ENCODE peak calls at places on chromosomes 13 and 19, in five cellular contexts. One of them, this sample, is unnamed.

GRCh38 chr19:11451942-11452813 is 16.7 kb downstream of the PRKCSH start:
- DNase-seq in H1: no peak
- DNase-seq in H9: peak; percentile 30
- DNase-seq in trophoblast cell: no peak
- DNase-seq in mesenchymal stem cell: no peak
- DNase-seq in this sample: no peak

GRCh38 chr19:47215581-47215980 is 15.4 kb downstream of the BBC3 start:
- DNase-seq in mesenchymal stem cell: no peak
- DNase-seq in H1: no peak
- DNase-seq in H9: no peak
- DNase-seq in trophoblast cell: no peak
- DNase-seq in this sample: no peak

GRCh38 chr13:31380728-31381127 is 181.0 kb downstream of the B3GLCT start:
- DNase-seq in H1: no peak
- DNase-seq in trophoblast cell: no peak
- DNase-seq in H9: no peak
- DNase-seq in mesenchymal stem cell: no peak
- DNase-seq in this sample: peak; percentile 37

GRCh38 chr13:98846521-98846920 is 94.0 kb upstream of the SLC15A1 start:
- DNase-seq in trophoblast cell: no peak
- DNase-seq in mesenchymal stem cell: no peak
- DNase-seq in H9: no peak
- DNase-seq in H1: no peak
- DNase-seq in this sample: no peak

GRCh38 chr19:47152632-47153031 is 22.0 kb downstream of the SAE1 start:
- DNase-seq in H9: no peak
- DNase-seq in trophoblast cell: peak; percentile 94
- DNase-seq in H1: no peak
- DNase-seq in mesenchymal stem cell: no peak
- DNase-seq in this sample: no peak

GRCh38 chr19:51735759-51736449 is 12.1 kb upstream of the HAS1 start:
- DNase-seq in H1: no peak
- DNase-seq in trophoblast cell: peak; percentile 79
- DNase-seq in H9: no peak
- DNase-seq in mesenchymal stem cell: no peak
- DNase-seq in this sample: no peak

GRCh38 chr19:3783660-3784584 is 2.3 kb downstream of the MATK start:
- DNase-seq in H9: peak; percentile 87
- DNase-seq in trophoblast cell: no peak
- DNase-seq in H1: no peak
- DNase-seq in mesenchymal stem cell: no peak
- DNase-seq in this sample: no peak

GRCh38 chr19:33946535-33947323 is 150.1 kb downstream of the KCTD15 start:
- DNase-seq in H9: no peak
- DNase-seq in trophoblast cell: peak; percentile 0
- DNase-seq in H1: no peak
- DNase-seq in mesenchymal stem cell: no peak
- DNase-seq in this sample: no peak

GRCh38 chr19:17520865-17521264 is 9.4 kb downstream of the PGLS start:
- DNase-seq in trophoblast cell: no peak
- DNase-seq in mesenchymal stem cell: no peak
- DNase-seq in H9: no peak
- DNase-seq in H1: no peak
- DNase-seq in this sample: no peak

GRCh38 chr19:16024266-16025107 is 51.8 kb upstream of the TPM4 start:
- DNase-seq in H9: no peak
- DNase-seq in trophoblast cell: no peak
- DNase-seq in mesenchymal stem cell: no peak
- DNase-seq in H1: no peak
- DNase-seq in this sample: no peak

GRCh38 chr13:111204438-111205177 is 89.5 kb downstream of the ARHGEF7 start:
- DNase-seq in H1: no peak
- DNase-seq in H9: peak; percentile 64
- DNase-seq in mesenchymal stem cell: peak; percentile 81
- DNase-seq in trophoblast cell: peak; percentile 77
- DNase-seq in this sample: no peak

GRCh38 chr13:20360835-20361412 is 128.8 kb upstream of the GJB6 start:
- DNase-seq in H9: no peak
- DNase-seq in trophoblast cell: no peak
- DNase-seq in H1: no peak
- DNase-seq in mesenchymal stem cell: peak; percentile 1
- DNase-seq in this sample: no peak

GRCh38 chr19:12779162-12779993 is 4.0 kb upstream of the HOOK2 start:
- DNase-seq in trophoblast cell: no peak
- DNase-seq in mesenchymal stem cell: peak; percentile 93
- DNase-seq in H9: no peak
- DNase-seq in H1: no peak
- DNase-seq in this sample: no peak

GRCh38 chr13:31012285-31013024 is 80.0 kb downstream of the TEX26 start:
- DNase-seq in mesenchymal stem cell: peak; percentile 46
- DNase-seq in H1: no peak
- DNase-seq in trophoblast cell: peak; percentile 2
- DNase-seq in H9: peak; percentile 37
- DNase-seq in this sample: no peak

GRCh38 chr13:26186995-26187394 is 35.1 kb downstream of the RNF6 start:
- DNase-seq in trophoblast cell: peak; percentile 19
- DNase-seq in mesenchymal stem cell: no peak
- DNase-seq in H9: peak; percentile 39
- DNase-seq in H1: no peak
- DNase-seq in this sample: no peak

GRCh38 chr19:23261496-23262020 is 11.4 kb upstream of the ZNF724 start:
- DNase-seq in H1: no peak
- DNase-seq in trophoblast cell: no peak
- DNase-seq in mesenchymal stem cell: no peak
- DNase-seq in H9: no peak
- DNase-seq in this sample: no peak

GRCh38 chr19:16773259-16773658 is 53.6 kb downstream of the NWD1 start:
- DNase-seq in H9: no peak
- DNase-seq in trophoblast cell: no peak
- DNase-seq in H1: no peak
- DNase-seq in mesenchymal stem cell: no peak
- DNase-seq in this sample: no peak

GRCh38 chr13:23212621-23213020 is 31.8 kb downstream of the SGCG start:
- DNase-seq in H1: no peak
- DNase-seq in H9: no peak
- DNase-seq in mesenchymal stem cell: no peak
- DNase-seq in trophoblast cell: peak; percentile 25
- DNase-seq in this sample: no peak

GRCh38 chr13:107819071-107819470 is 396.3 kb downstream of the LIG4 start:
- DNase-seq in mesenchymal stem cell: no peak
- DNase-seq in H1: no peak
- DNase-seq in trophoblast cell: no peak
- DNase-seq in H9: no peak
- DNase-seq in this sample: no peak

GRCh38 chr13:72726721-72727416 is 560 bp downstream of the MZT1 start:
- DNase-seq in H1: no peak
- DNase-seq in mesenchymal stem cell: peak; percentile 26
- DNase-seq in trophoblast cell: peak; percentile 55
- DNase-seq in H9: peak; percentile 60
- DNase-seq in this sample: peak; percentile 9

GRCh38 chr19:40055832-40056504 is at the start of gene ZNF780B:
- DNase-seq in mesenchymal stem cell: peak; percentile 69
- DNase-seq in trophoblast cell: peak; percentile 48
- DNase-seq in H9: peak; percentile 70
- DNase-seq in H1: peak; percentile 5
- DNase-seq in this sample: peak; percentile 15
- H2BK5ac ChIP-seq in mesenchymal stem cell: no peak within 1 kb of the TSS
- H2BK5ac ChIP-seq in trophoblast cell: no peak within 1 kb of the TSS
- H2BK5ac ChIP-seq in H9: no peak within 1 kb of the TSS
- H2BK5ac ChIP-seq in H1: peak within 1 kb of the TSS; percentile 46
- H2BK5ac ChIP-seq in this sample: peak within 1 kb of the TSS; percentile 30

GRCh38 chr19:7194566-7194965 is 99.6 kb downstream of the INSR start:
- DNase-seq in mesenchymal stem cell: no peak
- DNase-seq in H1: no peak
- DNase-seq in H9: no peak
- DNase-seq in trophoblast cell: no peak
- DNase-seq in this sample: no peak

GRCh38 chr19:7187605-7188339 is 106.4 kb downstream of the INSR start:
- DNase-seq in H1: no peak
- DNase-seq in mesenchymal stem cell: no peak
- DNase-seq in trophoblast cell: no peak
- DNase-seq in H9: no peak
- DNase-seq in this sample: no peak

GRCh38 chr19:7191946-7192691 is 102.1 kb downstream of the INSR start:
- DNase-seq in mesenchymal stem cell: no peak
- DNase-seq in H9: no peak
- DNase-seq in H1: no peak
- DNase-seq in trophoblast cell: no peak
- DNase-seq in this sample: no peak

DNA sequence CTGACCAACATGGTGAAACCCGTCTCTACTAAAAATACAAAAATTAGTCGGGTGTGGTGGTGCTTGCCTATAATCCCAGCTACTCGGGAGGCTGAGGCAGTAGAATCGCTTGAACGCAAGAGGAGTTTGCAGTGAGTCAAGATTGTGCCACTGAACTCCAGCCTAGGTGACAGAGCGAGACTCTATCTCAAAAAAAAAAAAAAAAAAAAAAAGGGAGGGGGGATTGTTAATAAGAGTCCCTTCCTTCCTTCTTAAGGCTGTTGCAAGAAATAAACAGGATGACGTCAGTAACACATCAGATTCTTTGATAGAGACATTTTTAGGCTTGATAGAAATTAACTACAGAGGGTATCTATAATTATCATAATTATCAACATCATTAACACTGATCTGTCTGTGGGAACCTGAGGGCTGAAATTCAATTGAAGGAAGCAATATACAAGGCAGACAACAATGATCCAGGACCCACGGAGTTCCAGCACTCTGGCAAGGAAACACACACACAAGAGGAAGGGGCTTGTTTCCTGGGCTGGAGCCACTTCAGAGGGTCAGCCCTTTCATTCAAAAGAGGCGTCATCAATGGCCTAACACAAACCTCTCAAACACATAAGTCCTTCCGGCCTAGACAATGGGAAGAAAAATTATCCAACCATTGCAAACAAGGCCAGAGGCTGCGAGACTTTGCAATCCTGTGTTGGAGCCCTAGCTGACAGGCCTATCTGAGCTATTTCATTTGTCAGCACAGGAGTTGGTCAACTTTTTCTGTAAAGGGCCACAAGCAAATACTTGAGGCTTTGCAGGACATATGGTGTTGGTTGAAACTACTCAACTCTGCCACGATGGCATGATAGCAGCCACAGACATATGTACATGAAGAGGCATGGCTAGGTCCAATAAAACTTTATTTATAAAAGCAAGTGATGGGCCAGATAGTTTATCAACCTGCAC is 105.3 kb downstream of the INSR start:
- DNase-seq in trophoblast cell: no peak
- DNase-seq in mesenchymal stem cell: peak; percentile 20
- DNase-seq in H1: no peak
- DNase-seq in H9: no peak
- DNase-seq in this sample: no peak
- H2BK12ac ChIP-seq in trophoblast cell: no peak overlapping the region
- H2BK12ac ChIP-seq in mesenchymal stem cell: no peak overlapping the region
- H2BK12ac ChIP-seq in H1: no peak overlapping the region
- H2BK12ac ChIP-seq in H9: no peak overlapping the region
- H2BK12ac ChIP-seq in this sample: no peak overlapping the region

GRCh38 chr13:24693862-24694471 is 13.8 kb downstream of the ATP12A start:
- DNase-seq in trophoblast cell: peak; percentile 85
- DNase-seq in H9: peak; percentile 82
- DNase-seq in H1: no peak
- DNase-seq in mesenchymal stem cell: peak; percentile 62
- DNase-seq in this sample: peak; percentile 57

GRCh38 chr13:24699541-24699940 is 19.3 kb downstream of the ATP12A start:
- DNase-seq in trophoblast cell: no peak
- DNase-seq in H1: no peak
- DNase-seq in H9: no peak
- DNase-seq in mesenchymal stem cell: no peak
- DNase-seq in this sample: no peak

GRCh38 chr13:24700539-24700938 is 20.3 kb downstream of the ATP12A start:
- DNase-seq in trophoblast cell: no peak
- DNase-seq in H9: no peak
- DNase-seq in H1: no peak
- DNase-seq in mesenchymal stem cell: no peak
- DNase-seq in this sample: no peak

GRCh38 chr13:24694907-24695306 is 14.7 kb downstream of the ATP12A start:
- DNase-seq in mesenchymal stem cell: no peak
- DNase-seq in H9: no peak
- DNase-seq in trophoblast cell: no peak
- DNase-seq in H1: no peak
- DNase-seq in this sample: no peak

DNA sequence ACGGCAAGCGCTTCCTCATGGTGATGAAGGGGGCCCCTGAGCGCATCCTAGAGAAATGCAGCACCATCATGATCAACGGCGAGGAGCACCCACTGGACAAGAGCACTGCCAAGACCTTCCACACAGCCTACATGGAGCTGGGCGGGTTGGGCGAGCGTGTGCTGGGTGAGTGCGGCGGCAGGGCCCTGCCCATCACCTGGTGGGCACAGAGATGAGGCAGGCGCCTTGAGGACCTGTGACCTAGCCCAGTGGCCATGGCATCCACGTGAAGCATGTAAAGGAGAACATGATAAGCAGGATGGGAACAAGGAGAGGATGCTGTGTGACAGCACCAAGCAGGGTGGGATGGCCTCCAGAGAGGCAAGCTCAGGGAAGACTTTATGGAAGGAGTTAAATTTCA is 18.5 kb downstream of the ATP12A start:
- DNase-seq in H9: no peak
- DNase-seq in H1: no peak
- DNase-seq in mesenchymal stem cell: no peak
- DNase-seq in trophoblast cell: no peak
- DNase-seq in this sample: no peak
- H2BK5ac ChIP-seq in H9: no peak overlapping the region
- H2BK5ac ChIP-seq in H1: no peak overlapping the region
- H2BK5ac ChIP-seq in mesenchymal stem cell: no peak overlapping the region
- H2BK5ac ChIP-seq in trophoblast cell: no peak overlapping the region
- H2BK5ac ChIP-seq in this sample: no peak overlapping the region

GRCh38 chr19:56671613-56671994 is at the start of gene ZNF835:
- DNase-seq in trophoblast cell: peak; percentile 95
- DNase-seq in H1: peak; percentile 83
- DNase-seq in mesenchymal stem cell: no peak
- DNase-seq in H9: no peak
- DNase-seq in this sample: peak; percentile 86
- H2BK12ac ChIP-seq in trophoblast cell: no peak within 1 kb of the TSS
- H2BK12ac ChIP-seq in H1: no peak within 1 kb of the TSS
- H2BK12ac ChIP-seq in mesenchymal stem cell: no peak within 1 kb of the TSS
- H2BK12ac ChIP-seq in H9: no peak within 1 kb of the TSS
- H2BK12ac ChIP-seq in this sample: no peak within 1 kb of the TSS

DNA sequence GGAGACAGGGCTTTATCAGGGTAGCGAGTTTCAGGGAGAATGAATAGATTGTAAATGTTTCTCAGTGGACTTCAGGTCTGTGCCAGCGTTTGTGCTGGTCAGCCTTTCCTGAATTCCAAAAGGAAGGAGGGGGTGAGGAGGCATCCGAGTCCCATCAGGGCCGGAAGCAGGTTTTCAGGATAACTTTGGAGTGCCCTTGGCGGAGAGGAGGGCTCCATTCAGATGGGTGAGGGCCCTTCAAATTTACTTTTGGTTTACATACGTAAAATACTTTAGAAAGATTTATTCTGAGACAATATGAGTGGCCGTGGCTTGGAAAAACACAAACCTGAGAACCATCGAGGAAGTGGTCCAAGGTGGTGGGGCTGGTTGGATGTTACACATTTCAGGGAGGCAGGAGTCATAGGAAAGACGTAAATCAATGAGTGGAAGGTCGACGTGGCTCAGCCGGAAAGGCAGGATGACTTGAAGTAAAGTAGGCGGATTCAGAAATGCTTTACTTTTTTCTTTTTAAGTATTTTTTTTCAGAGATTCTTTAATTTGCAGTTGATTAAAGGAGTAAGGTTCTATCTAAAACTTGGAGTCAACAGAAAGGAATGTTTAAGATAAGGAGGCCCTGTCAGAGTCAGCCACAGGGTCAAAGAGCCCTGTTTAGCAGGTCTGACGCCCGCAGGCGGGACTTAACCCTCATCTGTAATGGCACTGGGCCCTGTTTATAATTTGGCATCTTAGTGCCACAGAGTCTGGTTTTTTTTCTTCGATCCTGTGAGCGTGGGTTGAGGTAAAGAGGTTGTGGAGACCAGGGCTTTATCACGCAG is 32.8 kb downstream of the ATP11A start:
- DNase-seq in trophoblast cell: peak; percentile 99
- DNase-seq in H9: no peak
- DNase-seq in H1: no peak
- DNase-seq in mesenchymal stem cell: peak; percentile 85
- DNase-seq in this sample: no peak
- H2BK5ac ChIP-seq in trophoblast cell: peak overlapping the region; percentile 75
- H2BK5ac ChIP-seq in H9: no peak overlapping the region
- H2BK5ac ChIP-seq in H1: no peak overlapping the region
- H2BK5ac ChIP-seq in mesenchymal stem cell: no peak overlapping the region
- H2BK5ac ChIP-seq in this sample: no peak overlapping the region

This sample was measured in neuronal stem cell.